ENCODE peak calls at places on chromosomes 7 and 10, in eight cellular contexts. T, L, S, R, B, I, Z and N are unnamed samples.

GRCh38 chr7:373818-374705 is 84.1 kb downstream of the FOXL3 start:
- DNase-seq in T (no peak), L (no peak), S (no peak), R (no peak), B (no peak), I (peak; percentile 64), Z (no peak), N (no peak)

GRCh38 chr7:37405603-37406122 is 43.0 kb downstream of the ELMO1 start:
- DNase-seq in T (no peak), L (no peak), S (no peak), R (no peak), B (no peak), I (peak; percentile 88), Z (no peak), N (no peak)

GRCh38 chr10:132640326-132641125 is 102.9 kb downstream of the INPP5A start:
- DNase-seq in T (no peak), L (no peak), S (no peak), R (no peak), B (no peak), I (peak; percentile 66), Z (peak; percentile 14), N (no peak)

GRCh38 chr7:48046458-48046857 is 11.1 kb downstream of the C7orf57 start:
- DNase-seq in T (no peak), L (no peak), S (no peak), R (no peak), B (no peak), I (no peak), Z (no peak), N (no peak)

GRCh38 chr7:50869108-50869716 is 86.5 kb upstream of the GRB10 start:
- DNase-seq in T (no peak), L (peak; percentile 91), S (no peak), R (peak; percentile 92), B (peak; percentile 46), I (no peak), Z (no peak), N (peak; percentile 60)

GRCh38 chr7:3107889-3108570 is 64.4 kb upstream of the CARD11 start:
- DNase-seq in T (no peak), L (no peak), S (no peak), R (no peak), B (no peak), I (no peak), Z (no peak), N (no peak)

GRCh38 chr7:120064565-120064964 is 208.4 kb upstream of the KCND2 start:
- DNase-seq in T (no peak), L (no peak), S (no peak), R (peak; percentile 68), B (no peak), I (no peak), Z (no peak), N (no peak)

GRCh38 chr7:98613601-98614425 is 3.3 kb upstream of the NPTX2 start:
- DNase-seq in T (no peak), L (peak; percentile 59), S (no peak), R (peak; percentile 29), B (no peak), I (no peak), Z (no peak), N (no peak)

GRCh38 chr10:92572362-92573090 is 1.4 kb downstream of the IDE start:
- DNase-seq in T (no peak), L (no peak), S (no peak), R (peak; percentile 38), B (no peak), I (no peak), Z (no peak), N (no peak)

GRCh38 chr7:38311329-38311937 is 38.0 kb upstream of the TARP start:
- DNase-seq in T (no peak), L (peak; percentile 63), S (no peak), R (peak; percentile 40), B (no peak), I (peak; percentile 84), Z (no peak), N (no peak)

GRCh38 chr10:86345296-86346168 is 21.1 kb downstream of the GRID1 start:
- DNase-seq in T (no peak), L (peak; percentile 70), S (no peak), R (peak; percentile 17), B (no peak), I (peak; percentile 64), Z (no peak), N (peak; percentile 5)

GRCh38 chr7:41219276-41219675 is 483.6 kb downstream of the INHBA start:
- DNase-seq in T (no peak), L (peak; percentile 33), S (peak; percentile 5), R (no peak), B (peak; percentile 20), I (no peak), Z (no peak), N (no peak)

GRCh38 chr10:94208315-94208714 is 154.4 kb downstream of the NOC3L start:
- DNase-seq in T (no peak), L (no peak), S (no peak), R (no peak), B (no peak), I (no peak), Z (no peak), N (no peak)

GRCh38 chr7:46651561-46652088 is 730.6 kb upstream of the IGFBP3 start:
- DNase-seq in T (no peak), L (peak; percentile 77), S (no peak), R (no peak), B (no peak), I (no peak), Z (no peak), N (no peak)

GRCh38 chr7:79329464-79329863 is 124.0 kb downstream of the MAGI2 start:
- DNase-seq in T (no peak), L (no peak), S (no peak), R (no peak), B (no peak), I (no peak), Z (no peak), N (no peak)

GRCh38 chr10:71266918-71267442 is 52.1 kb upstream of the SLC29A3 start:
- DNase-seq in T (no peak), L (no peak), S (no peak), R (peak; percentile 43), B (no peak), I (no peak), Z (no peak), N (no peak)

GRCh38 chr7:120260111-120260510 is 12.9 kb upstream of the KCND2 start:
- DNase-seq in T (no peak), L (no peak), S (no peak), R (no peak), B (no peak), I (no peak), Z (no peak), N (no peak)

GRCh38 chr7:4556868-4557620 is 125.1 kb upstream of the FOXK1 start:
- DNase-seq in T (no peak), L (no peak), S (no peak), R (no peak), B (no peak), I (peak; percentile 34), Z (no peak), N (no peak)

GRCh38 chr7:155987681-155988080 is 175.4 kb upstream of the SHH start:
- DNase-seq in T (no peak), L (no peak), S (no peak), R (no peak), B (no peak), I (peak; percentile 34), Z (no peak), N (no peak)

GRCh38 chr7:70352088-70352487 is 753.8 kb downstream of the AUTS2 start:
- DNase-seq in T (no peak), L (no peak), S (no peak), R (no peak), B (no peak), I (no peak), Z (no peak), N (no peak)

GRCh38 chr7:31020652-31021051 is 31.5 kb upstream of the ADCYAP1R1 start:
- DNase-seq in T (no peak), L (no peak), S (no peak), R (no peak), B (no peak), I (no peak), Z (no peak), N (no peak)

GRCh38 chr10:125707852-125708468 is 11.5 kb upstream of the EDRF1 start:
- DNase-seq in T (no peak), L (peak; percentile 67), S (peak; percentile 44), R (peak; percentile 54), B (peak; percentile 24), I (no peak), Z (no peak), N (no peak)

GRCh38 chr10:127033569-127034175 is 128.4 kb downstream of the DOCK1 start:
- DNase-seq in T (no peak), L (no peak), S (no peak), R (no peak), B (no peak), I (no peak), Z (no peak), N (no peak)

GRCh38 chr10:184911-185310 is 49.7 kb downstream of the ZMYND11 start:
- DNase-seq in T (no peak), L (no peak), S (no peak), R (peak; percentile 45), B (no peak), I (no peak), Z (no peak), N (no peak)

GRCh38 chr7:124635416-124635815 is 130.2 kb downstream of the GPR37 start:
- DNase-seq in T (no peak), L (no peak), S (no peak), R (no peak), B (no peak), I (no peak), Z (no peak), N (no peak)

GRCh38 chr10:30763933-30764332 is 134.4 kb upstream of the LYZL2 start:
- DNase-seq in T (no peak), L (no peak), S (no peak), R (no peak), B (no peak), I (peak; percentile 85), Z (no peak), N (no peak)

GRCh38 chr10:16063350-16063749 is 203.0 kb upstream of the MINDY3 start:
- DNase-seq in T (no peak), L (no peak), S (no peak), R (no peak), B (no peak), I (no peak), Z (no peak), N (no peak)

GRCh38 chr7:31214751-31215150 is 125.8 kb downstream of the NEUROD6 start:
- DNase-seq in T (no peak), L (no peak), S (no peak), R (no peak), B (no peak), I (no peak), Z (no peak), N (no peak)

GRCh38 chr7:134327896-134328295 is 11.2 kb upstream of the SLC35B4 start:
- DNase-seq in T (peak; percentile 41), L (no peak), S (peak; percentile 35), R (peak; percentile 60), B (peak; percentile 18), I (no peak), Z (peak; percentile 58), N (no peak)

GRCh38 chr7:77907281-77907680 is 108.7 kb downstream of the PHTF2 start:
- DNase-seq in T (no peak), L (no peak), S (no peak), R (no peak), B (no peak), I (no peak), Z (no peak), N (no peak)

GRCh38 chr7:78039791-78040776 is 241.5 kb downstream of the PHTF2 start:
- DNase-seq in T (peak; percentile 6), L (no peak), S (no peak), R (peak; percentile 26), B (no peak), I (peak; percentile 84), Z (peak; percentile 43), N (no peak)